ENCODE peak calls at places on chromosome 4, in four cellular contexts. One of them, this sample, is unnamed.

GRCh38 chr4:38268837-38269236 is 308.6 kb downstream of the PTTG2 start:
- DNase-seq in adrenal gland: no peak
- DNase-seq in uterus: no peak
- DNase-seq in SK-N-SH: no peak
- DNase-seq in this sample: no peak

GRCh38 chr4:80192937-80193336 is 4.4 kb upstream of the PRDM8 start:
- DNase-seq in adrenal gland: no peak
- DNase-seq in SK-N-SH: no peak
- DNase-seq in uterus: no peak
- DNase-seq in this sample: no peak

GRCh38 chr4:2742081-2742822 is 13.9 kb downstream of the TNIP2 start:
- DNase-seq in SK-N-SH: no peak
- DNase-seq in uterus: no peak
- DNase-seq in adrenal gland: no peak
- DNase-seq in this sample: no peak

GRCh38 chr4:179695175-179695574 is 2252.9 kb upstream of the AGA start:
- DNase-seq in SK-N-SH: no peak
- DNase-seq in adrenal gland: no peak
- DNase-seq in uterus: no peak
- DNase-seq in this sample: no peak

GRCh38 chr4:84669201-84669600 is 86.3 kb downstream of the CDS1 start:
- DNase-seq in SK-N-SH: no peak
- DNase-seq in adrenal gland: no peak
- DNase-seq in uterus: no peak
- DNase-seq in this sample: no peak

GRCh38 chr4:129804458-129804981 is 708.6 kb downstream of the C4orf33 start:
- DNase-seq in SK-N-SH: no peak
- DNase-seq in adrenal gland: no peak
- DNase-seq in uterus: no peak
- DNase-seq in this sample: no peak

GRCh38 chr4:149280886-149281285 is 534.8 kb downstream of the IQCM start:
- DNase-seq in uterus: no peak
- DNase-seq in SK-N-SH: no peak
- DNase-seq in adrenal gland: no peak
- DNase-seq in this sample: no peak

GRCh38 chr4:849478-850175 is 23.7 kb upstream of the CPLX1 start:
- DNase-seq in adrenal gland: no peak
- DNase-seq in uterus: no peak
- DNase-seq in SK-N-SH: peak
- DNase-seq in this sample: no peak

GRCh38 chr4:170723171-170723570 is 633.4 kb upstream of the AADAT start:
- DNase-seq in adrenal gland: no peak
- DNase-seq in SK-N-SH: no peak
- DNase-seq in uterus: no peak
- DNase-seq in this sample: no peak

GRCh38 chr4:114562176-114562904 is 36.3 kb upstream of the UGT8 start:
- DNase-seq in adrenal gland: no peak
- DNase-seq in SK-N-SH: no peak
- DNase-seq in uterus: no peak
- DNase-seq in this sample: no peak

GRCh38 chr4:7334521-7335275 is 100.0 kb downstream of the PSAPL1 start:
- DNase-seq in adrenal gland: no peak
- DNase-seq in uterus: no peak
- DNase-seq in SK-N-SH: no peak
- DNase-seq in this sample: no peak

GRCh38 chr4:113869743-113870375 is 108.3 kb upstream of the CAMK2D start:
- DNase-seq in uterus: no peak
- DNase-seq in SK-N-SH: no peak
- DNase-seq in adrenal gland: no peak
- DNase-seq in this sample: no peak

GRCh38 chr4:38904090-38904666 is 36.6 kb downstream of the FAM114A1 start:
- DNase-seq in adrenal gland: no peak
- DNase-seq in SK-N-SH: no peak
- DNase-seq in uterus: no peak
- DNase-seq in this sample: no peak

GRCh38 chr4:144754562-144755410 is 108.8 kb downstream of the HHIP start:
- DNase-seq in adrenal gland: no peak
- DNase-seq in SK-N-SH: no peak
- DNase-seq in uterus: no peak
- DNase-seq in this sample: no peak

GRCh38 chr4:159342374-159342773 is 239.5 kb downstream of the RAPGEF2 start:
- DNase-seq in adrenal gland: no peak
- DNase-seq in uterus: no peak
- DNase-seq in SK-N-SH: no peak
- DNase-seq in this sample: no peak

GRCh38 chr4:115575851-115576250 is 462.4 kb upstream of the NDST4 start:
- DNase-seq in uterus: no peak
- DNase-seq in SK-N-SH: no peak
- DNase-seq in adrenal gland: no peak
- DNase-seq in this sample: no peak
- H3K27ac ChIP-seq in uterus: no peak
- H3K27ac ChIP-seq in SK-N-SH: no peak
- H3K27ac ChIP-seq in adrenal gland: no peak
- H3K27ac ChIP-seq in this sample: no peak

GRCh38 chr4:107317596-107317995 is 281.5 kb upstream of the DKK2 start:
- DNase-seq in uterus: no peak
- DNase-seq in SK-N-SH: no peak
- DNase-seq in adrenal gland: no peak
- DNase-seq in this sample: no peak

GRCh38 chr4:107318078-107318477 is 282.0 kb upstream of the DKK2 start:
- DNase-seq in adrenal gland: no peak
- DNase-seq in uterus: no peak
- DNase-seq in SK-N-SH: no peak
- DNase-seq in this sample: no peak

GRCh38 chr4:107312366-107312765 is 276.3 kb upstream of the DKK2 start:
- DNase-seq in SK-N-SH: no peak
- DNase-seq in adrenal gland: no peak
- DNase-seq in uterus: no peak
- DNase-seq in this sample: no peak

GRCh38 chr4:107315584-107315983 is 279.5 kb upstream of the DKK2 start:
- DNase-seq in adrenal gland: no peak
- DNase-seq in uterus: no peak
- DNase-seq in SK-N-SH: no peak
- DNase-seq in this sample: no peak

GRCh38 chr4:107314156-107314555 is 278.0 kb upstream of the DKK2 start:
- DNase-seq in SK-N-SH: no peak
- DNase-seq in uterus: no peak
- DNase-seq in adrenal gland: no peak
- DNase-seq in this sample: no peak
- H3K27ac ChIP-seq in SK-N-SH: no peak
- H3K27ac ChIP-seq in uterus: no peak
- H3K27ac ChIP-seq in adrenal gland: no peak
- H3K27ac ChIP-seq in this sample: no peak

GRCh38 chr4:11701978-11702377 is 273.3 kb upstream of the HS3ST1 start:
- DNase-seq in adrenal gland: no peak
- DNase-seq in uterus: no peak
- DNase-seq in SK-N-SH: no peak
- DNase-seq in this sample: no peak

GRCh38 chr4:11700751-11701226 is 272.1 kb upstream of the HS3ST1 start:
- DNase-seq in adrenal gland: no peak
- DNase-seq in uterus: no peak
- DNase-seq in SK-N-SH: no peak
- DNase-seq in this sample: no peak

GRCh38 chr4:11698846-11699590 is 270.3 kb upstream of the HS3ST1 start:
- DNase-seq in uterus: no peak
- DNase-seq in SK-N-SH: no peak
- DNase-seq in adrenal gland: no peak
- DNase-seq in this sample: no peak

GRCh38 chr4:11693693-11694092 is 265.0 kb upstream of the HS3ST1 start:
- DNase-seq in SK-N-SH: no peak
- DNase-seq in uterus: no peak
- DNase-seq in adrenal gland: no peak
- DNase-seq in this sample: no peak

GRCh38 chr4:11698033-11698432 is 269.3 kb upstream of the HS3ST1 start:
- DNase-seq in uterus: no peak
- DNase-seq in SK-N-SH: no peak
- DNase-seq in adrenal gland: no peak
- DNase-seq in this sample: no peak
- H3K27ac ChIP-seq in uterus: no peak
- H3K27ac ChIP-seq in SK-N-SH: no peak
- H3K27ac ChIP-seq in adrenal gland: no peak
- H3K27ac ChIP-seq in this sample: no peak

DNA sequence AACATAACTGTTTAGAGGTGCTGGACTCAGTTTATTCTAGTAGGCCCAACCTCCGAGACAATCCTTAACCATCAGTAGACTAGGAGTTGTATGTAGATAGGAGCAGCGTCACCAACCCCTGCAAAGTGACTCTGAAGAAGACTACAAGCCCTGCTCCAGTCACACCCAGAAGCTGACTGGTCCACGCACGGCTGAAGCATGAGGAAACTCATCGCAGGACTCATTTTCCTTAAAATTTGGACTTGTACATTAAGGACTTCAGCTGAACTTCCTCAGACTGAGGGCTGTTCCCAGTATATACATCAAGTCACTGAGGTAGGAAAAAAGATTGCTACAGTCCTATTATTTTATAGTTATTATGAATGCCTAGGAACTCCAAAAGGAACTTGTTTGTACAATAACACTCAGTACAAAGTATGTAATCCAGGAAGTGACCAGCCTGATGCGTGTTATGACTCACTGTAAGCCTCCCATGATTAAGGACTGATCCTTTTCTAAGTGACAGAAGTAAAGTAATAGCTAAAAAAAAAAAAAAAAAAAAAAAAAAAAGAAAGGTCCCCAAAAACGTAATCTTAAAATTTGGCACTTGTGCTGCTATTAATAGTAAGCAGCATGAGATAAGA is 41.6 kb upstream of the UGT2B7 start:
- DNase-seq in adrenal gland: no peak
- DNase-seq in SK-N-SH: no peak
- DNase-seq in uterus: no peak
- DNase-seq in this sample: no peak
- H3K27ac ChIP-seq in adrenal gland: no peak
- H3K27ac ChIP-seq in SK-N-SH: no peak
- H3K27ac ChIP-seq in uterus: no peak
- H3K27ac ChIP-seq in this sample: no peak

GRCh38 chr4:174358823-174359222 is 75.1 kb downstream of the CEP44 start:
- DNase-seq in uterus: no peak
- DNase-seq in adrenal gland: no peak
- DNase-seq in SK-N-SH: no peak
- DNase-seq in this sample: no peak
- H3K27ac ChIP-seq in uterus: no peak
- H3K27ac ChIP-seq in adrenal gland: no peak
- H3K27ac ChIP-seq in SK-N-SH: no peak
- H3K27ac ChIP-seq in this sample: no peak

GRCh38 chr4:74772106-74772505 is 22.2 kb downstream of the BTC start:
- DNase-seq in adrenal gland: no peak
- DNase-seq in uterus: no peak
- DNase-seq in SK-N-SH: no peak
- DNase-seq in this sample: no peak

GRCh38 chr4:74772783-74773182 is 21.5 kb downstream of the BTC start:
- DNase-seq in adrenal gland: no peak
- DNase-seq in SK-N-SH: no peak
- DNase-seq in uterus: no peak
- DNase-seq in this sample: no peak

GRCh38 chr4:74764119-74764518 is 30.2 kb downstream of the BTC start:
- DNase-seq in SK-N-SH: no peak
- DNase-seq in adrenal gland: no peak
- DNase-seq in uterus: no peak
- DNase-seq in this sample: no peak

GRCh38 chr4:74770511-74770910 is 23.8 kb downstream of the BTC start:
- DNase-seq in uterus: no peak
- DNase-seq in SK-N-SH: no peak
- DNase-seq in adrenal gland: no peak
- DNase-seq in this sample: no peak

DNA sequence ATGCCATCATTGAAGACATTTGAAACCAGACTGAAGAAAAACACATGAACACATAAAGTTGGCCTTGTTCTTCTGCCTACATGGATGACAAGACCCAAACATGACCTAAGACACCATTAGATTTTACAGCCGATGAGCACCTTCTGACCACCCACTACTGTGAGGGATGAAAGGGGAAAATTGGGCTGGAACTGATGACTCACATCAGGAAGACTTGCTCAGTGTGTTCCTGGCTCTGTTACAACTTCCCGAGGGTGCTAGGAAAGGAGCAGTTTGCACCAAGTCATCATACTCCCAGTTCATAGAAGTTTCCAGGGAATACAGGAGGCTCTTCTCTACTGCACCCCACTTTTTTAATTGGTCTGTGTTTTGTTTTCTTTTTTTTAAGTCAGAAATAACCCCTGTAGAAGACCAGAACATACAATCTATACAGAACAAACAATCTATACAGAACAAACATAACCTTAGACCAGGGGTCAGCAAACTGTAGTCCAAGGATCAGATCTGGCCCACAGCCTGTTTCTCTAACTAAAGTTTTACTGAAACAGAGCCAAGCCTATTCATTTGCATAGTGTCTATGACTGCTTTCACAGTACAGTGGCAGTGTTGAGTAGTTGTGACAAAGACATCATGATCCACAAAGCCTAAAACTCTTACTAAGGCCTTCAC is 25.3 kb downstream of the BTC start:
- DNase-seq in SK-N-SH: no peak
- DNase-seq in uterus: no peak
- DNase-seq in adrenal gland: peak
- DNase-seq in this sample: no peak
- H3K27ac ChIP-seq in SK-N-SH: no peak
- H3K27ac ChIP-seq in uterus: no peak
- H3K27ac ChIP-seq in adrenal gland: no peak
- H3K27ac ChIP-seq in this sample: no peak

This sample was measured in caudate nucleus.